ENCODE peak calls at places on chromosomes 12 and 14, in eight cellular contexts. One of them, this sample, is unnamed.

GRCh38 chr12:105414088-105414487 is 83.6 kb downstream of the C12orf75 start:
- DNase-seq in cardiac septum: no peak
- DNase-seq in HuH-7: no peak
- DNase-seq in H9: no peak
- DNase-seq in stimulated activated effector memory CD8-positive, alpha-beta T cell treated with anti-CD3 and anti-CD28 coated beads, Interleukin-12 subunit alpha, Interleukin-12 subunit beta, amount 100 ng/mL, for 72 hours: no peak
- DNase-seq in AG09319: no peak
- DNase-seq in Daoy: no peak
- DNase-seq in uterus: no peak
- DNase-seq in this sample: no peak

GRCh38 chr12:108612788-108613282 is 15.0 kb upstream of the TMEM119 start:
- DNase-seq in Daoy: peak; percentile 64
- DNase-seq in H9: peak; percentile 86
- DNase-seq in HuH-7: no peak
- DNase-seq in AG09319: no peak
- DNase-seq in uterus: no peak
- DNase-seq in stimulated activated effector memory CD8-positive, alpha-beta T cell treated with anti-CD3 and anti-CD28 coated beads, Interleukin-12 subunit alpha, Interleukin-12 subunit beta, amount 100 ng/mL, for 72 hours: no peak
- DNase-seq in cardiac septum: no peak
- DNase-seq in this sample: no peak

GRCh38 chr12:774051-774614 is 21.8 kb downstream of the WNK1 start:
- DNase-seq in stimulated activated effector memory CD8-positive, alpha-beta T cell treated with anti-CD3 and anti-CD28 coated beads, Interleukin-12 subunit alpha, Interleukin-12 subunit beta, amount 100 ng/mL, for 72 hours: no peak
- DNase-seq in H9: no peak
- DNase-seq in cardiac septum: no peak
- DNase-seq in HuH-7: no peak
- DNase-seq in AG09319: no peak
- DNase-seq in uterus: no peak
- DNase-seq in Daoy: no peak
- DNase-seq in this sample: no peak

GRCh38 chr12:92593734-92594402 is 108.9 kb upstream of the PLEKHG7 start:
- DNase-seq in stimulated activated effector memory CD8-positive, alpha-beta T cell treated with anti-CD3 and anti-CD28 coated beads, Interleukin-12 subunit alpha, Interleukin-12 subunit beta, amount 100 ng/mL, for 72 hours: peak; percentile 54
- DNase-seq in HuH-7: no peak
- DNase-seq in H9: no peak
- DNase-seq in uterus: no peak
- DNase-seq in AG09319: no peak
- DNase-seq in cardiac septum: no peak
- DNase-seq in Daoy: peak; percentile 89
- DNase-seq in this sample: peak; percentile 87

GRCh38 chr14:79721399-79722084 is 489.8 kb downstream of the DIO2 start:
- DNase-seq in HuH-7: no peak
- DNase-seq in AG09319: no peak
- DNase-seq in cardiac septum: no peak
- DNase-seq in uterus: no peak
- DNase-seq in stimulated activated effector memory CD8-positive, alpha-beta T cell treated with anti-CD3 and anti-CD28 coated beads, Interleukin-12 subunit alpha, Interleukin-12 subunit beta, amount 100 ng/mL, for 72 hours: no peak
- DNase-seq in Daoy: no peak
- DNase-seq in H9: no peak
- DNase-seq in this sample: no peak

GRCh38 chr12:13205809-13206559 is 9.5 kb downstream of the EMP1 start:
- DNase-seq in HuH-7: no peak
- DNase-seq in uterus: no peak
- DNase-seq in H9: no peak
- DNase-seq in stimulated activated effector memory CD8-positive, alpha-beta T cell treated with anti-CD3 and anti-CD28 coated beads, Interleukin-12 subunit alpha, Interleukin-12 subunit beta, amount 100 ng/mL, for 72 hours: no peak
- DNase-seq in AG09319: peak; percentile 90
- DNase-seq in Daoy: peak; percentile 98
- DNase-seq in cardiac septum: no peak
- DNase-seq in this sample: peak; percentile 99

GRCh38 chr12:94062796-94063635 is 85.4 kb upstream of the PLXNC1 start:
- DNase-seq in AG09319: no peak
- DNase-seq in HuH-7: no peak
- DNase-seq in Daoy: no peak
- DNase-seq in H9: no peak
- DNase-seq in stimulated activated effector memory CD8-positive, alpha-beta T cell treated with anti-CD3 and anti-CD28 coated beads, Interleukin-12 subunit alpha, Interleukin-12 subunit beta, amount 100 ng/mL, for 72 hours: no peak
- DNase-seq in uterus: no peak
- DNase-seq in cardiac septum: no peak
- DNase-seq in this sample: no peak

GRCh38 chr12:51907083-51907863 is at the start of gene ACVRL1:
- DNase-seq in uterus: no peak
- DNase-seq in HuH-7: no peak
- DNase-seq in AG09319: no peak
- DNase-seq in cardiac septum: no peak
- DNase-seq in stimulated activated effector memory CD8-positive, alpha-beta T cell treated with anti-CD3 and anti-CD28 coated beads, Interleukin-12 subunit alpha, Interleukin-12 subunit beta, amount 100 ng/mL, for 72 hours: no peak
- DNase-seq in Daoy: peak; percentile 30
- DNase-seq in H9: no peak
- DNase-seq in this sample: no peak

GRCh38 chr14:67577181-67577580 is 22.9 kb downstream of the PIGH start:
- DNase-seq in H9: no peak
- DNase-seq in uterus: no peak
- DNase-seq in AG09319: no peak
- DNase-seq in cardiac septum: no peak
- DNase-seq in stimulated activated effector memory CD8-positive, alpha-beta T cell treated with anti-CD3 and anti-CD28 coated beads, Interleukin-12 subunit alpha, Interleukin-12 subunit beta, amount 100 ng/mL, for 72 hours: no peak
- DNase-seq in Daoy: no peak
- DNase-seq in HuH-7: no peak
- DNase-seq in this sample: no peak

GRCh38 chr12:113161415-113162016 is 12.0 kb downstream of the CFAP73 start:
- DNase-seq in HuH-7: no peak
- DNase-seq in AG09319: no peak
- DNase-seq in uterus: no peak
- DNase-seq in Daoy: peak; percentile 61
- DNase-seq in H9: peak; percentile 100
- DNase-seq in stimulated activated effector memory CD8-positive, alpha-beta T cell treated with anti-CD3 and anti-CD28 coated beads, Interleukin-12 subunit alpha, Interleukin-12 subunit beta, amount 100 ng/mL, for 72 hours: no peak
- DNase-seq in cardiac septum: no peak
- DNase-seq in this sample: no peak

GRCh38 chr12:132014915-132015280 is 65.2 kb downstream of the EP400 start:
- DNase-seq in uterus: no peak
- DNase-seq in stimulated activated effector memory CD8-positive, alpha-beta T cell treated with anti-CD3 and anti-CD28 coated beads, Interleukin-12 subunit alpha, Interleukin-12 subunit beta, amount 100 ng/mL, for 72 hours: no peak
- DNase-seq in AG09319: no peak
- DNase-seq in Daoy: no peak
- DNase-seq in H9: no peak
- DNase-seq in HuH-7: no peak
- DNase-seq in cardiac septum: no peak
- DNase-seq in this sample: no peak

GRCh38 chr12:85575115-85576096 is 260.8 kb downstream of the RASSF9 start:
- DNase-seq in cardiac septum: no peak
- DNase-seq in AG09319: peak; percentile 25
- DNase-seq in Daoy: peak; percentile 62
- DNase-seq in stimulated activated effector memory CD8-positive, alpha-beta T cell treated with anti-CD3 and anti-CD28 coated beads, Interleukin-12 subunit alpha, Interleukin-12 subunit beta, amount 100 ng/mL, for 72 hours: no peak
- DNase-seq in H9: peak; percentile 61
- DNase-seq in HuH-7: peak; percentile 40
- DNase-seq in uterus: peak; percentile 27
- DNase-seq in this sample: peak; percentile 42

GRCh38 chr12:68636268-68636667 is 25.6 kb downstream of the RAP1B start:
- DNase-seq in Daoy: no peak
- DNase-seq in cardiac septum: no peak
- DNase-seq in uterus: no peak
- DNase-seq in AG09319: peak; percentile 57
- DNase-seq in H9: no peak
- DNase-seq in stimulated activated effector memory CD8-positive, alpha-beta T cell treated with anti-CD3 and anti-CD28 coated beads, Interleukin-12 subunit alpha, Interleukin-12 subunit beta, amount 100 ng/mL, for 72 hours: no peak
- DNase-seq in HuH-7: no peak
- DNase-seq in this sample: no peak

GRCh38 chr14:72479471-72479931 is 414.4 kb downstream of the DPF3 start:
- DNase-seq in HuH-7: no peak
- DNase-seq in AG09319: no peak
- DNase-seq in cardiac septum: no peak
- DNase-seq in H9: no peak
- DNase-seq in stimulated activated effector memory CD8-positive, alpha-beta T cell treated with anti-CD3 and anti-CD28 coated beads, Interleukin-12 subunit alpha, Interleukin-12 subunit beta, amount 100 ng/mL, for 72 hours: no peak
- DNase-seq in uterus: no peak
- DNase-seq in Daoy: peak; percentile 34
- DNase-seq in this sample: no peak

GRCh38 chr12:124667671-124668337 is 100.4 kb upstream of the NCOR2 start:
- DNase-seq in Daoy: no peak
- DNase-seq in H9: no peak
- DNase-seq in stimulated activated effector memory CD8-positive, alpha-beta T cell treated with anti-CD3 and anti-CD28 coated beads, Interleukin-12 subunit alpha, Interleukin-12 subunit beta, amount 100 ng/mL, for 72 hours: no peak
- DNase-seq in AG09319: no peak
- DNase-seq in cardiac septum: no peak
- DNase-seq in HuH-7: no peak
- DNase-seq in uterus: no peak
- DNase-seq in this sample: no peak

GRCh38 chr12:101474248-101474647 is 888 bp upstream of the SPIC start:
- DNase-seq in stimulated activated effector memory CD8-positive, alpha-beta T cell treated with anti-CD3 and anti-CD28 coated beads, Interleukin-12 subunit alpha, Interleukin-12 subunit beta, amount 100 ng/mL, for 72 hours: no peak
- DNase-seq in HuH-7: no peak
- DNase-seq in uterus: no peak
- DNase-seq in H9: no peak
- DNase-seq in cardiac septum: no peak
- DNase-seq in Daoy: no peak
- DNase-seq in AG09319: no peak
- DNase-seq in this sample: no peak

GRCh38 chr12:3611853-3612703 is 121.1 kb downstream of the PRMT8 start:
- DNase-seq in cardiac septum: no peak
- DNase-seq in H9: no peak
- DNase-seq in Daoy: no peak
- DNase-seq in HuH-7: no peak
- DNase-seq in uterus: no peak
- DNase-seq in stimulated activated effector memory CD8-positive, alpha-beta T cell treated with anti-CD3 and anti-CD28 coated beads, Interleukin-12 subunit alpha, Interleukin-12 subunit beta, amount 100 ng/mL, for 72 hours: no peak
- DNase-seq in AG09319: no peak
- DNase-seq in this sample: no peak

GRCh38 chr12:124233846-124234620 is 60.9 kb upstream of the RFLNA start:
- DNase-seq in uterus: no peak
- DNase-seq in Daoy: peak; percentile 78
- DNase-seq in stimulated activated effector memory CD8-positive, alpha-beta T cell treated with anti-CD3 and anti-CD28 coated beads, Interleukin-12 subunit alpha, Interleukin-12 subunit beta, amount 100 ng/mL, for 72 hours: no peak
- DNase-seq in cardiac septum: no peak
- DNase-seq in HuH-7: no peak
- DNase-seq in AG09319: no peak
- DNase-seq in H9: no peak
- DNase-seq in this sample: no peak

GRCh38 chr14:99323603-99324185 is 51.7 kb upstream of the BCL11B start:
- DNase-seq in HuH-7: no peak
- DNase-seq in AG09319: no peak
- DNase-seq in cardiac septum: no peak
- DNase-seq in stimulated activated effector memory CD8-positive, alpha-beta T cell treated with anti-CD3 and anti-CD28 coated beads, Interleukin-12 subunit alpha, Interleukin-12 subunit beta, amount 100 ng/mL, for 72 hours: no peak
- DNase-seq in Daoy: no peak
- DNase-seq in uterus: no peak
- DNase-seq in H9: no peak
- DNase-seq in this sample: no peak